ENCODE peak calls at places on chromosomes 4 and X, in four cellular contexts. T is body of pancreas, W is stomach, U is spleen. Y is an unnamed sample.

GRCh38 chr4:150722908-150723362 is 141.0 kb downstream of the MAB21L2 start:
- DNase-seq in T (peak; percentile 98), W (peak; percentile 96), U (no peak), Y (peak; percentile 96)

GRCh38 chr4:180827610-180828009 is 1415.6 kb upstream of the TENM3 start:
- DNase-seq in T (no peak), W (no peak), U (no peak), Y (no peak)

GRCh38 chrX:1472975-1473374 is 20.3 kb upstream of the ASMTL start:
- DNase-seq in T (no peak), W (no peak), U (no peak), Y (peak; percentile 5)

GRCh38 chrX:136907626-136908025 is 27.1 kb upstream of the RBMX start:
- DNase-seq in T (no peak), W (no peak), U (no peak), Y (no peak)

GRCh38 chr4:73451978-73452747 is 16.1 kb downstream of the AFP start:
- DNase-seq in T (no peak), W (no peak), U (no peak), Y (no peak)

GRCh38 chr4:124610214-124610613 is 102.3 kb downstream of the ANKRD50 start:
- DNase-seq in T (peak; percentile 11), W (no peak), U (no peak), Y (no peak)

GRCh38 chr4:155591201-155591600 is 75.4 kb upstream of the GUCY1A1 start:
- DNase-seq in T (no peak), W (no peak), U (no peak), Y (no peak)

GRCh38 chrX:149521438-149521837 is 16.3 kb upstream of the IDS start:
- DNase-seq in T (no peak), W (no peak), U (no peak), Y (no peak)

GRCh38 chrX:30597258-30598012 is 19.9 kb upstream of the TASL start:
- DNase-seq in T (no peak), W (no peak), U (no peak), Y (no peak)

GRCh38 chr4:61831987-61832386 is 631.9 kb downstream of the ADGRL3 start:
- DNase-seq in T (no peak), W (no peak), U (no peak), Y (no peak)

GRCh38 chrX:39839371-39839770 is 258.4 kb downstream of the BCOR start:
- DNase-seq in T (no peak), W (no peak), U (no peak), Y (no peak)

GRCh38 chrX:150512426-150512825 is 56.0 kb upstream of the MTM1 start:
- DNase-seq in T (no peak), W (no peak), U (peak; percentile 59), Y (no peak)

GRCh38 chrX:148204195-148204594 is 223.1 kb downstream of the FMR1NB start:
- DNase-seq in T (no peak), W (no peak), U (no peak), Y (no peak)

GRCh38 chr4:92825186-92825715 is 521.5 kb downstream of the GRID2 start:
- DNase-seq in T (no peak), W (no peak), U (no peak), Y (no peak)

GRCh38 chr4:1928356-1929235 is 57.4 kb downstream of the NSD2 start:
- DNase-seq in T (no peak), W (no peak), U (no peak), Y (no peak)

GRCh38 chr4:6342530-6343293 is 73.1 kb downstream of the WFS1 start:
- DNase-seq in T (peak; percentile 24), W (no peak), U (peak; percentile 30), Y (no peak)

GRCh38 chr4:130419576-130419975 is 1323.6 kb downstream of the C4orf33 start:
- DNase-seq in T (no peak), W (no peak), U (no peak), Y (no peak)

GRCh38 chr4:39348371-39349265 is 17.5 kb downstream of the RFC1 start:
- DNase-seq in T (no peak), W (no peak), U (no peak), Y (no peak)

GRCh38 chrX:75547783-75548182 is 24.9 kb upstream of the ZDHHC15 start:
- DNase-seq in T (peak; percentile 25), W (peak; percentile 57), U (no peak), Y (peak; percentile 78)

GRCh38 chr4:142318280-142318679 is 527.8 kb downstream of the INPP4B start:
- DNase-seq in T (no peak), W (no peak), U (no peak), Y (no peak)

GRCh38 chr4:173420324-173420752 is 21.4 kb upstream of the SCRG1 start:
- DNase-seq in T (no peak), W (no peak), U (no peak), Y (no peak)

GRCh38 chrX:65195621-65196020 is 219.4 kb upstream of the ZC4H2 start:
- DNase-seq in T (no peak), W (no peak), U (no peak), Y (no peak)

GRCh38 chrX:123905334-123905733 is 45.5 kb downstream of the XIAP start:
- DNase-seq in T (no peak), W (no peak), U (no peak), Y (no peak)

GRCh38 chr4:20028694-20029093 is 223.0 kb upstream of the SLIT2 start:
- DNase-seq in T (no peak), W (no peak), U (no peak), Y (no peak)

GRCh38 chr4:140116442-140117104 is 37.4 kb downstream of the MAML3 start:
- DNase-seq in T (no peak), W (no peak), U (no peak), Y (no peak)

GRCh38 chr4:2552806-2553205 is 16.4 kb downstream of the FAM193A start:
- DNase-seq in T (no peak), W (no peak), U (peak; percentile 27), Y (no peak)

GRCh38 chr4:185833055-185833598 is 21.1 kb upstream of the SORBS2 start:
- DNase-seq in T (peak; percentile 82), W (no peak), U (no peak), Y (no peak)

GRCh38 chrX:4754878-4755604 is 1041.6 kb upstream of the PRKX start:
- DNase-seq in T (no peak), W (no peak), U (no peak), Y (no peak)

GRCh38 chrX:153411988-153412574 is 809 bp downstream of the ZFP92 start:
- DNase-seq in T (no peak), W (no peak), U (peak; percentile 74), Y (peak; percentile 29)

GRCh38 chr4:166687828-166688227 is 546.5 kb downstream of the SPOCK3 start:
- DNase-seq in T (no peak), W (no peak), U (no peak), Y (no peak)
- H3K4me3 ChIP-seq in T (no peak overlapping the region), W (no peak overlapping the region), U (no peak overlapping the region), Y (no peak overlapping the region)

DNA sequence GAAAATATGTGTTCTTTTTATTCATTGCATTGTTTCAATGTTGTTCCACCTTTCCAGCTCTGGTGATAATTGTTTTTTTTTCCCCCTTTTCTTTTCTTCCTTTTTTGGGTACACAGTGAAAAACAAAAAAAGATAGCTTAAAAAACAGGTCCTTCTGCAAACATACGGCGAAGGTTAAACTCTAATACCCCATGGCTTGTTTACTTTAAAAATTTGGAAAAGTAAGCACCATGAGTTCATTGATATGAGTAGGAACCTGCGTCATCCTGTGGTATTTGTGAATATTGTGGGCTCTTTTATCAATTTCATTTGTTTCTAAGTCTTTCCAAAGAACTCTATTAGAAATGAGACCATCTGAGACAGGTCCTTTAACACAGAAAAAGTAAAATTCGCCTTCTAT is 123.5 kb downstream of the CHRNA9 start:
- DNase-seq in T (peak; percentile 43), W (no peak), U (no peak), Y (no peak)
- TF ChIP-seq POLR2A in T (no peak), W (no peak), U (no peak), Y (no peak)

DNA sequence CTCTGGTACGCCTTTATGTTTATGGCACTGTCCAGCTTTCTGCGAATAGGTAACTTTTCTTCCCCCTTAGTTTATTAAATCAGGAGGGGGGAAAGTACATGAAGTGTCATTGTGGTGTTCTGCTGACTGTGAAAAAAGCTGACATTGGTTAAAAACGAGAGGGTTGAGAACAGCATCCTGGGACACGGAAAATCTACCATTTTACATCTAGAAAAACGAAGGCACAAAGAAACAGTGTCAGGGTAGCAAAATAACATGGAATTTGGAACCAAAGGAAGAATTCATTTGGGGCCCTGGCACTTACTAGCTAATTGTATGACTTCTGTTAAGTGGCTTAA is 1.2 kb upstream of the AMOT start:
- DNase-seq in T (no peak), W (no peak), U (no peak), Y (no peak)
- H3K27ac ChIP-seq in T (peak overlapping the region; percentile 35), W (peak overlapping the region; percentile 85), U (peak overlapping the region; percentile 77), Y (no peak overlapping the region)

DNA sequence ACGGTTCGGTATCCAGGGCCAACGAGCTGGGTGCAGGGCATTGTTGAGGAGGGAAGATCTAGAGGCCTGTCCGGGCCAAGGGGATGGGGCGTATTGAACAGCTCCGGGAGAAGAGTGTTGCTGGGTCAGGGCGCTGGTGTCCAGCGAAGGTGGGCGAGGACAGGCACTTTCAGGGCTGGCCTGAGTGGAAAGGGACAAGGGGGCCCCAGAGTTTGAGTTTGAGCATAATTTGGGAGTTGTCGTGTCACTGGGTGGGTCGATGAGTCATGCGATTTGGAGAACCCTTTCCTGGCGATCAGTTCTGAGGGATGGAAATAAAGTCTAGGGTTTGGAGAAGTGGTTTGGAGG is 299 bp downstream of the PRRG3 start:
- DNase-seq in T (no peak), W (no peak), U (no peak), Y (no peak)
- H3K4me3 ChIP-seq in T (no peak overlapping the region), W (no peak overlapping the region), U (peak overlapping the region; percentile 47), Y (no peak overlapping the region)

GRCh38 chr4:184274288-184274951 is 56.7 kb upstream of the ENPP6 start:
- DNase-seq in T (no peak), W (no peak), U (no peak), Y (peak; percentile 72)

GRCh38 chr4:184269879-184270430 is 52.3 kb upstream of the ENPP6 start:
- DNase-seq in T (no peak), W (no peak), U (no peak), Y (peak; percentile 29)

GRCh38 chr4:184275766-184276165 is 58.1 kb upstream of the ENPP6 start:
- DNase-seq in T (no peak), W (peak; percentile 17), U (no peak), Y (no peak)

GRCh38 chr4:184270808-184271413 is 53.2 kb upstream of the ENPP6 start:
- DNase-seq in T (no peak), W (no peak), U (no peak), Y (no peak)

GRCh38 chr4:184273166-184274147 is 55.8 kb upstream of the ENPP6 start:
- DNase-seq in T (no peak), W (no peak), U (no peak), Y (no peak)
- TF ChIP-seq POLR2A in T (no peak), W (no peak), U (no peak), Y (no peak)

DNA sequence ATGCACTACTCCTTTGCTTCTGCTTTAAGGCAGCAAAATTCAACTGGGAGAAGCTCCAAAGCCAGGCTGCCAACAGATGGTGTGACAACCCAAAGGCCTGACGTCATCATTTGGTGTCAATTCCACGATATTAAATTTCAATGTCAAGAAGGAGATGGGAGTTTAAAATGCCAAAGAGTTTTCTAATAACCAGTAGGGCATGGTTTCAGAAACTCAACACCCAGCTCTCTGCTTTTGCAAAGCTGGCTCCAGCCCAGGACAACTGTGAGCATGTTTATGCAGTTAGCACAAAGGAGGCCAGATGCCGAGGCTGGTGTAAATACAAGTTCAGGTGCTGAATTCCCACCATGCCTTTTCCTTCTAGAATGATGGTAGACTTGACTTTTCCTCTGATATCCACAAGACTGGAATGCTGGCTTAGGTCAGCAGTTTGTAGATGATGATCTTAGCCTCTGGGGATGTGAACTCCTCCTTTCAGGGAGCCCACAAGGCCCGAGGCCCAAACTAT is 67.3 kb downstream of the AFAP1 start:
- DNase-seq in T (peak; percentile 85), W (no peak), U (no peak), Y (no peak)
- H3K27ac ChIP-seq in T (peak overlapping the region; percentile 40), W (peak overlapping the region; percentile 7), U (no peak overlapping the region), Y (no peak overlapping the region)

Y was measured in adrenal gland.